ENCODE peak calls at places on chromosomes 6 and 20, in five cellular contexts. E, M, P, F and Y are unnamed samples.

GRCh38 chr20:9068232-9068781 is 580 bp upstream of the PLCB4 start:
- DNase-seq in E (peak), M (peak), P (peak), F (no peak), Y (peak)

GRCh38 chr20:4563534-4563933 is 158.2 kb upstream of the PRND start:
- DNase-seq in P (no peak), F (no peak), E (no peak), M (no peak), Y (no peak)

GRCh38 chr6:29487660-29488059 is at the start of gene MAS1L:
- DNase-seq in P (no peak), E (no peak), F (no peak), M (no peak), Y (no peak)

GRCh38 chr20:25283221-25283951 is 35.5 kb downstream of the PYGB start:
- DNase-seq in F (no peak), M (peak), E (no peak), P (no peak), Y (no peak)

GRCh38 chr6:165573671-165574070 is 89.4 kb downstream of the PDE10A start:
- DNase-seq in P (peak), M (no peak), E (no peak), F (no peak), Y (peak)

GRCh38 chr20:44733341-44734069 is 12.2 kb upstream of the KCNK15 start:
- DNase-seq in E (peak), M (peak), P (peak), F (peak), Y (peak)

GRCh38 chr6:121055572-121056163 is 278.6 kb downstream of the TBC1D32 start:
- DNase-seq in F (no peak), E (peak), M (no peak), P (no peak), Y (peak)

GRCh38 chr6:31007694-31008093 is 2.6 kb upstream of the MUC22 start:
- DNase-seq in P (no peak), M (no peak), E (peak), F (no peak), Y (no peak)

GRCh38 chr20:1870792-1871550 is 24.2 kb upstream of the SIRPA start:
- DNase-seq in M (no peak), E (no peak), P (no peak), F (no peak), Y (no peak)

GRCh38 chr6:91626935-91627334 is 1040.1 kb upstream of the MAP3K7 start:
- DNase-seq in P (no peak), F (no peak), E (no peak), M (no peak), Y (no peak)

GRCh38 chr6:14040042-14040441 is 77.5 kb upstream of the CD83 start:
- DNase-seq in F (no peak), P (no peak), E (no peak), M (no peak), Y (no peak)

GRCh38 chr6:43861212-43861918 is 91.4 kb downstream of the VEGFA start:
- DNase-seq in M (no peak), F (no peak), P (no peak), E (no peak), Y (no peak)

GRCh38 chr6:166540631-166541331 is 45.7 kb downstream of the RAMACL start:
- DNase-seq in M (peak), E (no peak), F (peak), P (no peak), Y (no peak)

GRCh38 chr6:42405025-42405424 is 46.7 kb downstream of the TRERF1 start:
- DNase-seq in F (no peak), E (no peak), P (no peak), M (no peak), Y (no peak)

GRCh38 chr6:121620002-121620740 is 184.7 kb downstream of the GJA1 start:
- DNase-seq in F (no peak), P (no peak), M (no peak), E (no peak), Y (no peak)

GRCh38 chr6:14665827-14666724 is 548.5 kb downstream of the CD83 start:
- DNase-seq in M (no peak), F (no peak), E (peak), P (no peak), Y (no peak)